ENCODE peak calls at places on chromosomes 3 and 15, in eight cellular contexts. O is GM23248, N is aorta, E is colonic mucosa, X is lower lobe of right lung, Z is stomach, B is fibroblast of lung, U is uterus. D is an unnamed sample. For H3K36me3, the result is how much of the 10 kb centered on the place peaks cover.

GRCh38 chr3:55491296-55491816 is 4.2 kb upstream of the WNT5A start:
- DNase-seq in Z (no peak), U (peak), X (no peak), N (no peak), B (peak), E (peak), O (peak), D (no peak)

GRCh38 chr3:88151358-88151757 is 1.6 kb downstream of the C3orf38 start:
- DNase-seq in B (no peak), Z (no peak), E (no peak), N (no peak), O (peak), X (no peak), U (no peak), D (no peak)

GRCh38 chr15:98647026-98647773 is 1.1 kb upstream of the IGF1R start:
- DNase-seq in E (peak), O (peak), N (peak), X (peak), Z (peak), U (peak), B (peak), D (peak)

GRCh38 chr3:150293401-150294001 is 114.6 kb upstream of the TSC22D2 start:
- DNase-seq in E (no peak), U (no peak), B (peak), Z (no peak), N (no peak), O (peak), X (no peak), D (no peak)

GRCh38 chr3:126132751-126133511 is 47.5 kb downstream of the ALDH1L1 start:
- DNase-seq in Z (peak), O (peak), X (peak), U (peak), N (peak), E (peak), B (no peak), D (peak)

GRCh38 chr15:38687340-38687739 is 122.7 kb upstream of the RASGRP1 start:
- DNase-seq in B (no peak), X (no peak), Z (no peak), E (no peak), U (no peak), O (peak), N (no peak), D (no peak)

GRCh38 chr3:189947948-189948723 is 172.6 kb downstream of the P3H2 start:
- DNase-seq in O (peak), E (peak), Z (no peak), U (no peak), X (no peak), N (no peak), B (peak), D (peak)

GRCh38 chr3:20121088-20121487 is 64.9 kb downstream of the SGO1 start:
- DNase-seq in X (no peak), U (no peak), B (no peak), Z (no peak), E (no peak), N (no peak), O (no peak), D (no peak)

GRCh38 chr3:48086736-48087470 is 70.7 kb upstream of the MAP4 start:
- DNase-seq in X (no peak), B (peak), N (no peak), U (no peak), E (no peak), O (peak), Z (no peak), D (no peak)

GRCh38 chr3:192929146-192929545 is 11.5 kb upstream of the MB21D2 start:
- DNase-seq in U (no peak), E (no peak), N (no peak), B (no peak), Z (no peak), X (no peak), O (peak), D (no peak)

GRCh38 chr15:58755956-58756355 is 6.4 kb upstream of the ADAM10 start:
- DNase-seq in U (no peak), Z (no peak), N (no peak), X (no peak), E (no peak), O (no peak), B (no peak), D (no peak)

GRCh38 chr15:90637693-90638092 is 79.5 kb upstream of the BLM start:
- DNase-seq in E (no peak), O (no peak), Z (no peak), N (no peak), X (peak), U (no peak), B (no peak), D (no peak)

GRCh38 chr3:194323785-194324735 is 27.1 kb downstream of the CPN2 start:
- DNase-seq in X (no peak), U (peak), Z (no peak), N (no peak), B (peak), O (peak), E (peak), D (peak)

GRCh38 chr15:66865622-66866611 is 163.9 kb downstream of the SMAD6 start:
- DNase-seq in N (peak), E (peak), X (peak), Z (peak), B (no peak), U (no peak), O (no peak), D (no peak)

GRCh38 chr15:88049509-88049908 is 207.0 kb downstream of the NTRK3 start:
- DNase-seq in U (no peak), X (no peak), B (no peak), E (no peak), Z (no peak), N (no peak), O (no peak), D (no peak)

GRCh38 chr3:127182446-127182845 is 10.5 kb upstream of the PRR23E start:
- DNase-seq in N (no peak), B (no peak), U (no peak), E (no peak), Z (no peak), O (no peak), X (no peak), D (no peak)

GRCh38 chr3:11464356-11464755 is 179.4 kb downstream of the VGLL4 start:
- DNase-seq in N (no peak), E (no peak), X (no peak), O (no peak), U (no peak), B (no peak), Z (no peak), D (no peak)

GRCh38 chr3:112365035-112365434 is 32.1 kb downstream of the CD200 start:
- DNase-seq in Z (no peak), U (no peak), N (no peak), X (no peak), E (no peak), B (no peak), O (no peak), D (no peak)

GRCh38 chr15:51846066-51846462 is 16.6 kb downstream of the TMOD3 start:
- DNase-seq in B (no peak), Z (no peak), E (no peak), X (no peak), N (no peak), O (no peak), U (no peak), D (no peak)

GRCh38 chr3:27641271-27641670 is 80.9 kb downstream of the EOMES start:
- DNase-seq in N (no peak), U (no peak), B (no peak), O (no peak), X (no peak), Z (no peak), E (no peak), D (no peak)

GRCh38 chr3:24373198-24373959 is 121.3 kb downstream of the THRB start:
- DNase-seq in B (no peak), Z (peak), E (peak), U (no peak), N (no peak), X (peak), O (no peak), D (no peak)

GRCh38 chr3:151037746-151038145 is 47.7 kb upstream of the MED12L start:
- DNase-seq in O (peak), X (no peak), B (peak), E (no peak), N (peak), Z (no peak), U (peak), D (no peak)

GRCh38 chr3:49357466-49358216 is 512 bp downstream of the GPX1 start:
- DNase-seq in O (peak), X (peak), B (peak), Z (peak), U (peak), E (peak), N (peak), D (peak)

GRCh38 chr3:46845860-46846623 is 17.2 kb downstream of the MYL3 start:
- DNase-seq in N (peak), E (peak), X (peak), Z (peak), O (peak), U (peak), B (peak), D (no peak)

GRCh38 chr15:90138071-90138833 is 36.0 kb upstream of the IDH2 start:
- DNase-seq in N (no peak), X (peak), Z (peak), E (no peak), O (no peak), B (no peak), U (no peak), D (no peak)

GRCh38 chr15:93158104-93158503 is 69.1 kb upstream of the RGMA start:
- DNase-seq in X (no peak), U (no peak), O (no peak), B (no peak), N (no peak), Z (no peak), E (no peak), D (no peak)

GRCh38 chr3:116148881-116149530 is 296.3 kb downstream of the LSAMP start:
- DNase-seq in B (peak), E (no peak), X (no peak), Z (no peak), N (no peak), U (no peak), O (peak), D (no peak)

GRCh38 chr15:50055333-50056278 is 63.4 kb downstream of the ATP8B4 start:
- DNase-seq in B (peak), X (no peak), E (no peak), Z (no peak), U (no peak), N (no peak), O (peak), D (no peak)

GRCh38 chr15:89781055-89781454 is 4.9 kb downstream of the MESP2 start:
- DNase-seq in O (no peak), X (no peak), E (peak), B (no peak), U (no peak), Z (no peak), N (no peak), D (no peak)

GRCh38 chr3:126358038-126358815 is 1.0 kb upstream of the KLF15 start:
- DNase-seq in B (peak), U (no peak), O (peak), Z (no peak), E (no peak), X (peak), N (no peak), D (no peak)

GRCh38 chr3:31840252-31840651 is 140.8 kb downstream of the OSBPL10 start:
- DNase-seq in E (no peak), U (no peak), B (no peak), X (no peak), O (no peak), N (no peak), Z (no peak), D (no peak)

GRCh38 chr3:150721285-150722130 is 17.8 kb upstream of the ERICH6 start:
- DNase-seq in U (no peak), O (peak), B (peak), Z (no peak), N (no peak), X (no peak), E (no peak), D (no peak)

GRCh38 chr15:96324900-96325299 is 5.6 kb upstream of the NR2F2 start:
- DNase-seq in Z (no peak), N (no peak), U (no peak), O (no peak), B (peak), E (no peak), X (no peak), D (no peak)

GRCh38 chr15:92884459-92884812 is 15.7 kb upstream of the CHD2 start:
- DNase-seq in X (no peak), O (peak), Z (no peak), U (no peak), E (no peak), N (no peak), B (no peak), D (no peak)

GRCh38 chr15:26260517-26261133 is 397.5 kb upstream of the ATP10A start:
- DNase-seq in Z (no peak), B (no peak), O (peak), X (no peak), N (no peak), U (no peak), E (no peak), D (no peak)

GRCh38 chr3:3821780-3822179 is 22.5 kb downstream of the LRRN1 start:
- DNase-seq in O (no peak), X (no peak), E (no peak), B (no peak), U (no peak), N (no peak), Z (no peak), D (no peak)
- H3K36me3 ChIP-seq in O (under half), X (under half), E (under half), B (under half), U (under half), N (under half), Z (under half), D (under half)

GRCh38 chr15:43775411-43775965 is 1.3 kb downstream of the ELL3 start:
- DNase-seq in B (peak), X (no peak), U (peak), E (peak), O (peak), N (no peak), Z (peak), D (peak)
- H3K4me3 ChIP-seq in B (no peak), X (peak), U (no peak), E (peak), O (no peak), N (no peak), Z (no peak), D (no peak)

GRCh38 chr3:121517950-121518349 is 27.8 kb downstream of the POLQ start:
- DNase-seq in O (no peak), X (no peak), Z (no peak), U (no peak), N (no peak), B (peak), E (no peak), D (no peak)
- H3K36me3 ChIP-seq in O (under half), X (under half), Z (under half), U (under half), N (under half), B (under half), E (under half), D (under half)

DNA sequence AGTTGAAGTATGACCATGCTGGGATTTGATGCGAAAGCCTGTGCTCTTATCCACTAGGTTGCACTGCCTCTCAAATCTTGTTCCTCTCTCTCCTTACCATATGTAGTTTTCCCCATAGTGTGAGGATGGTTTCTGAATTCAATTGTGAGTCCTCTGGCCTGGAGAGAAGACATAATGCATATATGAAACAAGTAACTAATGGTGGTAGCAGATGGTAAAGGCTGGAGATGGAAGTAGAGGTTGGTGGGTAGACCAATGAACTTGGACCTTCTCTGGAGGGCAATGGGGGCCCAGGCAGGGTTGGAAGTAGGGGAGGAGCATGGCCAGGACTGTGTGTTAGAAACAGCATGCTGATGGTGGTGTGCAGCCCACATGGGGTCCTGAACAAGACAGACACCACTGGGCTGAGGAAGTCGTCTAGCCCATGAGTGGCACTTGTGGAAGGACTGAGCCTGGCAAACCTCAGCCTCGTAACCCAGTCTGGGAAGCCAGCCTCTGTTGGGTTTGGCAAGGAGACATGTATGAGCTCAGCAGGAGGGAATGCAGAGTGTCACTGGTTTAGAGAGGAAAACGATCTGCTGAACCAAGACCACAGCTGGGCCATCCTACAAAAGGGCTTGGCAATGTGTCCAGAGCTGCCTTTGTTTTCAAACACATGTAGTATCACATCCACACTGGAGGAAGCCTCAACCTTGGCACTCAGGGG is 18.5 kb upstream of the LMCD1 start:
- DNase-seq in U (peak), E (peak), Z (peak), B (peak), N (peak), X (peak), O (peak), D (no peak)
- H3K4me3 ChIP-seq in U (no peak), E (no peak), Z (no peak), B (no peak), N (no peak), X (no peak), O (no peak), D (no peak)

GRCh38 chr3:15260531-15260930 is 54.5 kb downstream of the CAPN7 start:
- DNase-seq in N (no peak), O (no peak), U (no peak), B (no peak), X (no peak), E (no peak), Z (no peak), D (no peak)

GRCh38 chr3:15253023-15253697 is 47.1 kb downstream of the CAPN7 start:
- DNase-seq in Z (no peak), X (no peak), N (no peak), U (no peak), B (no peak), O (no peak), E (no peak), D (no peak)

GRCh38 chr3:15255215-15255614 is 49.2 kb downstream of the CAPN7 start:
- DNase-seq in B (no peak), X (no peak), O (no peak), E (no peak), Z (no peak), N (no peak), U (no peak), D (no peak)

GRCh38 chr3:15258720-15259119 is 52.7 kb downstream of the CAPN7 start:
- DNase-seq in E (no peak), X (no peak), U (no peak), B (no peak), N (no peak), Z (no peak), O (no peak), D (no peak)

GRCh38 chr3:15256861-15257341 is 50.9 kb downstream of the CAPN7 start:
- DNase-seq in Z (no peak), U (no peak), X (no peak), N (no peak), O (peak), B (no peak), E (no peak), D (no peak)
- H3K36me3 ChIP-seq in Z (half or more), U (under half), X (half or more), N (under half), O (half or more), B (under half), E (under half), D (under half)